ENCODE peak calls at places on chromosomes 11 and 22, in seven cellular contexts. One of them, this sample, is unnamed.

GRCh38 chr11:83639995-83640758 is 354.0 kb upstream of the CCDC90B start:
- DNase-seq in globus pallidus: no peak
- DNase-seq in T-helper 9 cell: no peak
- DNase-seq in activated CD8-positive, alpha-beta memory T cell treated with anti-CD3 and anti-CD28 coated beads, Interleukin-2, amount 50 U/mL, for 4 hours: no peak
- DNase-seq in colonic mucosa: no peak
- DNase-seq in Calu3: no peak
- DNase-seq in NCI-H345: peak; percentile 91
- DNase-seq in this sample: no peak

GRCh38 chr11:6876914-6877313 is 489 bp downstream of the OR10A4 start:
- DNase-seq in colonic mucosa: no peak
- DNase-seq in Calu3: no peak
- DNase-seq in NCI-H345: no peak
- DNase-seq in activated CD8-positive, alpha-beta memory T cell treated with anti-CD3 and anti-CD28 coated beads, Interleukin-2, amount 50 U/mL, for 4 hours: no peak
- DNase-seq in globus pallidus: no peak
- DNase-seq in T-helper 9 cell: no peak
- DNase-seq in this sample: no peak

GRCh38 chr11:28439403-28439802 is 331.2 kb downstream of the METTL15 start:
- DNase-seq in colonic mucosa: no peak
- DNase-seq in NCI-H345: peak; percentile 26
- DNase-seq in T-helper 9 cell: no peak
- DNase-seq in Calu3: no peak
- DNase-seq in activated CD8-positive, alpha-beta memory T cell treated with anti-CD3 and anti-CD28 coated beads, Interleukin-2, amount 50 U/mL, for 4 hours: no peak
- DNase-seq in globus pallidus: no peak
- DNase-seq in this sample: no peak

GRCh38 chr22:37659066-37659896 is 758 bp downstream of the PDXP start:
- DNase-seq in NCI-H345: peak; percentile 18
- DNase-seq in Calu3: no peak
- DNase-seq in T-helper 9 cell: no peak
- DNase-seq in activated CD8-positive, alpha-beta memory T cell treated with anti-CD3 and anti-CD28 coated beads, Interleukin-2, amount 50 U/mL, for 4 hours: peak; percentile 40
- DNase-seq in colonic mucosa: peak; percentile 85
- DNase-seq in globus pallidus: no peak
- DNase-seq in this sample: no peak

GRCh38 chr11:78730267-78730824 is 155.7 kb upstream of the NARS2 start:
- DNase-seq in activated CD8-positive, alpha-beta memory T cell treated with anti-CD3 and anti-CD28 coated beads, Interleukin-2, amount 50 U/mL, for 4 hours: no peak
- DNase-seq in NCI-H345: no peak
- DNase-seq in T-helper 9 cell: no peak
- DNase-seq in globus pallidus: no peak
- DNase-seq in Calu3: no peak
- DNase-seq in colonic mucosa: no peak
- DNase-seq in this sample: no peak

GRCh38 chr11:121415861-121416260 is 36.3 kb upstream of the SORL1 start:
- DNase-seq in globus pallidus: no peak
- DNase-seq in NCI-H345: peak; percentile 15
- DNase-seq in colonic mucosa: peak; percentile 81
- DNase-seq in Calu3: peak; percentile 1
- DNase-seq in activated CD8-positive, alpha-beta memory T cell treated with anti-CD3 and anti-CD28 coated beads, Interleukin-2, amount 50 U/mL, for 4 hours: no peak
- DNase-seq in T-helper 9 cell: no peak
- DNase-seq in this sample: no peak

GRCh38 chr11:46200537-46201281 is 76.8 kb upstream of the CREB3L1 start:
- DNase-seq in globus pallidus: no peak
- DNase-seq in T-helper 9 cell: no peak
- DNase-seq in colonic mucosa: no peak
- DNase-seq in NCI-H345: no peak
- DNase-seq in Calu3: no peak
- DNase-seq in activated CD8-positive, alpha-beta memory T cell treated with anti-CD3 and anti-CD28 coated beads, Interleukin-2, amount 50 U/mL, for 4 hours: no peak
- DNase-seq in this sample: no peak

GRCh38 chr11:111639226-111639925 is 37.1 kb downstream of the SIK2 start:
- DNase-seq in colonic mucosa: no peak
- DNase-seq in activated CD8-positive, alpha-beta memory T cell treated with anti-CD3 and anti-CD28 coated beads, Interleukin-2, amount 50 U/mL, for 4 hours: no peak
- DNase-seq in Calu3: no peak
- DNase-seq in NCI-H345: no peak
- DNase-seq in T-helper 9 cell: no peak
- DNase-seq in globus pallidus: no peak
- DNase-seq in this sample: no peak

GRCh38 chr11:58788355-58789023 is 56.0 kb downstream of the GLYATL2 start:
- DNase-seq in Calu3: peak; percentile 59
- DNase-seq in T-helper 9 cell: no peak
- DNase-seq in NCI-H345: peak; percentile 60
- DNase-seq in colonic mucosa: peak; percentile 45
- DNase-seq in activated CD8-positive, alpha-beta memory T cell treated with anti-CD3 and anti-CD28 coated beads, Interleukin-2, amount 50 U/mL, for 4 hours: peak; percentile 21
- DNase-seq in globus pallidus: peak; percentile 47
- DNase-seq in this sample: peak; percentile 21

GRCh38 chr11:80993561-80993960 is 1552.7 kb upstream of the TENM4 start:
- DNase-seq in Calu3: no peak
- DNase-seq in colonic mucosa: no peak
- DNase-seq in T-helper 9 cell: no peak
- DNase-seq in globus pallidus: no peak
- DNase-seq in NCI-H345: no peak
- DNase-seq in activated CD8-positive, alpha-beta memory T cell treated with anti-CD3 and anti-CD28 coated beads, Interleukin-2, amount 50 U/mL, for 4 hours: no peak
- DNase-seq in this sample: no peak

GRCh38 chr22:49724893-49725489 is 102.7 kb downstream of the BRD1 start:
- DNase-seq in activated CD8-positive, alpha-beta memory T cell treated with anti-CD3 and anti-CD28 coated beads, Interleukin-2, amount 50 U/mL, for 4 hours: peak; percentile 71
- DNase-seq in Calu3: peak; percentile 73
- DNase-seq in NCI-H345: peak; percentile 70
- DNase-seq in T-helper 9 cell: peak; percentile 50
- DNase-seq in globus pallidus: peak; percentile 38
- DNase-seq in colonic mucosa: peak; percentile 53
- DNase-seq in this sample: peak; percentile 61

GRCh38 chr11:11985954-11986949 is 22.2 kb downstream of the DKK3 start:
- DNase-seq in activated CD8-positive, alpha-beta memory T cell treated with anti-CD3 and anti-CD28 coated beads, Interleukin-2, amount 50 U/mL, for 4 hours: no peak
- DNase-seq in colonic mucosa: no peak
- DNase-seq in NCI-H345: no peak
- DNase-seq in Calu3: no peak
- DNase-seq in T-helper 9 cell: no peak
- DNase-seq in globus pallidus: no peak
- DNase-seq in this sample: no peak

GRCh38 chr22:29158546-29158945 is 47.1 kb upstream of the EMID1 start:
- DNase-seq in globus pallidus: no peak
- DNase-seq in colonic mucosa: no peak
- DNase-seq in activated CD8-positive, alpha-beta memory T cell treated with anti-CD3 and anti-CD28 coated beads, Interleukin-2, amount 50 U/mL, for 4 hours: no peak
- DNase-seq in Calu3: no peak
- DNase-seq in NCI-H345: no peak
- DNase-seq in T-helper 9 cell: no peak
- DNase-seq in this sample: no peak

GRCh38 chr11:83073248-83073647 is 1.6 kb upstream of the RAB30 start:
- DNase-seq in activated CD8-positive, alpha-beta memory T cell treated with anti-CD3 and anti-CD28 coated beads, Interleukin-2, amount 50 U/mL, for 4 hours: no peak
- DNase-seq in colonic mucosa: no peak
- DNase-seq in NCI-H345: no peak
- DNase-seq in globus pallidus: no peak
- DNase-seq in Calu3: no peak
- DNase-seq in T-helper 9 cell: no peak
- DNase-seq in this sample: no peak

GRCh38 chr22:45544588-45545170 is 42.0 kb downstream of the FBLN1 start:
- DNase-seq in activated CD8-positive, alpha-beta memory T cell treated with anti-CD3 and anti-CD28 coated beads, Interleukin-2, amount 50 U/mL, for 4 hours: no peak
- DNase-seq in NCI-H345: no peak
- DNase-seq in globus pallidus: no peak
- DNase-seq in T-helper 9 cell: no peak
- DNase-seq in Calu3: no peak
- DNase-seq in colonic mucosa: no peak
- DNase-seq in this sample: no peak

GRCh38 chr22:38228326-38228872 is 26.6 kb downstream of the MAFF start:
- DNase-seq in T-helper 9 cell: no peak
- DNase-seq in colonic mucosa: no peak
- DNase-seq in Calu3: no peak
- DNase-seq in NCI-H345: no peak
- DNase-seq in activated CD8-positive, alpha-beta memory T cell treated with anti-CD3 and anti-CD28 coated beads, Interleukin-2, amount 50 U/mL, for 4 hours: no peak
- DNase-seq in globus pallidus: peak; percentile 43
- DNase-seq in this sample: no peak

GRCh38 chr11:20647976-20648565 is 21.3 kb upstream of the NELL1 start:
- DNase-seq in globus pallidus: peak; percentile 45
- DNase-seq in T-helper 9 cell: peak; percentile 5
- DNase-seq in NCI-H345: peak; percentile 76
- DNase-seq in Calu3: peak; percentile 61
- DNase-seq in activated CD8-positive, alpha-beta memory T cell treated with anti-CD3 and anti-CD28 coated beads, Interleukin-2, amount 50 U/mL, for 4 hours: peak; percentile 18
- DNase-seq in colonic mucosa: peak; percentile 56
- DNase-seq in this sample: peak; percentile 25

This sample was measured in activated T-cell treated with anti-CD3 and anti-CD28 coated beads for 4 hours.